ENCODE peak calls at places on chromosome 3, in seven cellular contexts. I is AG04449, S is A549, X is fibroblast of lung, Y is Panc1, Z is WERI-Rb-1, L is IMR-90. D is an unnamed sample.

GRCh38 chr3:149579838-149580542 is 77.8 kb downstream of the WWTR1 start:
- DNase-seq in I (no peak), S (no peak), X (peak; percentile 92), Y (peak; percentile 91), Z (no peak), L (peak; percentile 82), D (no peak)

GRCh38 chr3:56782215-56782614 is 19.5 kb downstream of the ARHGEF3 start:
- DNase-seq in I (no peak), S (no peak), X (no peak), Y (no peak), Z (no peak), L (no peak), D (no peak)

GRCh38 chr3:132405609-132406299 is 11.5 kb upstream of the DNAJC13 start:
- DNase-seq in I (no peak), S (no peak), X (no peak), Y (no peak), Z (no peak), L (no peak), D (no peak)

GRCh38 chr3:128735884-128736283 is 9.9 kb downstream of the RAB7A start:
- DNase-seq in I (no peak), S (no peak), X (no peak), Y (no peak), Z (no peak), L (no peak), D (no peak)

GRCh38 chr3:168989396-168989795 is 674.1 kb downstream of the MECOM start:
- DNase-seq in I (no peak), S (no peak), X (peak; percentile 40), Y (no peak), Z (no peak), L (peak; percentile 20), D (no peak)

GRCh38 chr3:88542916-88543315 is 393.2 kb downstream of the C3orf38 start:
- DNase-seq in I (no peak), S (no peak), X (no peak), Y (no peak), Z (no peak), L (no peak), D (no peak)

GRCh38 chr3:131349454-131349853 is 32.1 kb upstream of the NUDT16 start:
- DNase-seq in I (no peak), S (no peak), X (no peak), Y (no peak), Z (no peak), L (no peak), D (no peak)

GRCh38 chr3:24296441-24297205 is 198.0 kb downstream of the THRB start:
- DNase-seq in I (no peak), S (no peak), X (peak; percentile 14), Y (no peak), Z (no peak), L (peak; percentile 41), D (no peak)

GRCh38 chr3:197889204-197889930 is 60.6 kb upstream of the RPL35A start:
- DNase-seq in I (no peak), S (no peak), X (no peak), Y (no peak), Z (no peak), L (no peak), D (no peak)

GRCh38 chr3:153087595-153088566 is 74.1 kb upstream of the RAP2B start:
- DNase-seq in I (peak; percentile 53), S (no peak), X (peak; percentile 79), Y (no peak), Z (no peak), L (peak; percentile 89), D (no peak)

GRCh38 chr3:125957674-125958510 is 11.1 kb upstream of the ROPN1B start:
- DNase-seq in I (no peak), S (no peak), X (no peak), Y (no peak), Z (no peak), L (no peak), D (no peak)

GRCh38 chr3:113620091-113620490 is 76.4 kb downstream of the USF3 start:
- DNase-seq in I (no peak), S (no peak), X (no peak), Y (no peak), Z (no peak), L (no peak), D (no peak)

GRCh38 chr3:78255403-78255802 is 1215.5 kb downstream of the ROBO2 start:
- DNase-seq in I (peak; percentile 68), S (no peak), X (peak; percentile 74), Y (no peak), Z (no peak), L (peak; percentile 95), D (no peak)

GRCh38 chr3:170555329-170555728 is 30.5 kb downstream of the SLC7A14 start:
- DNase-seq in I (no peak), S (no peak), X (peak; percentile 47), Y (no peak), Z (no peak), L (peak; percentile 68), D (no peak)

GRCh38 chr3:188455748-188456147 is 301.8 kb downstream of the LPP start:
- DNase-seq in I (no peak), S (no peak), X (no peak), Y (no peak), Z (no peak), L (peak; percentile 14), D (no peak)

GRCh38 chr3:47578119-47578630 is 490 bp downstream of the CSPG5 start:
- DNase-seq in I (no peak), S (peak; percentile 29), X (no peak), Y (no peak), Z (peak; percentile 29), L (no peak), D (peak; percentile 45)

GRCh38 chr3:61381745-61382392 is 130.6 kb upstream of the FHIT start:
- DNase-seq in I (no peak), S (peak; percentile 7), X (peak; percentile 12), Y (no peak), Z (peak; percentile 11), L (peak; percentile 7), D (no peak)

GRCh38 chr3:148366743-148367410 is 330.8 kb upstream of the AGTR1 start:
- DNase-seq in I (no peak), S (peak; percentile 4), X (no peak), Y (no peak), Z (no peak), L (peak; percentile 9), D (no peak)

GRCh38 chr3:29642393-29643033 is 361.6 kb downstream of the RBMS3 start:
- DNase-seq in I (peak; percentile 38), S (no peak), X (peak; percentile 86), Y (no peak), Z (peak; percentile 65), L (peak; percentile 70), D (no peak)

GRCh38 chr3:122092460-122093165 is 37.5 kb downstream of the CD86 start:
- DNase-seq in I (no peak), S (no peak), X (peak; percentile 23), Y (no peak), Z (peak; percentile 14), L (peak; percentile 31), D (no peak)
- TF ChIP-seq CTCF in I (peak; percentile 37), S (no peak), X (peak; percentile 29), Y (peak; percentile 56), Z (peak; percentile 63), L (peak; percentile 40), D (peak; percentile 39)

DNA sequence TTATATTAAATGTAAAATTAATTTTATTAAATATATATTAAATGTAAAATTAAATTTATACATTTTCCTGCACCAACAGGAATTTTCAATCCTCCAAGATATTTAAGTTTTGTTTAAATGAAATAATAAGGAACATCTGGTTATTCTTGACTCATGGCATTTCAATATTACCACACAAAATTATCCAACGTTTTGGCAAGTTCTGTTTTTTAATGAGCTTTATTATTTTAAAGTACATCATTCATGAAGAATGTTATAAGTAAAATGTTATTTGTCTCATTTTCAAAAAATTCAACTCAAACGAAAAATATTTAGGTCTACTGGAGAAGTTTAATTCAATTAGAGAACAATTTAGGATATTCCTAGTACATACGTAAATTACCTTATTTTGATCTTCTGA is 811.4 kb downstream of the NAALADL2 start:
- DNase-seq in I (peak; percentile 40), S (no peak), X (peak; percentile 32), Y (no peak), Z (no peak), L (peak; percentile 76), D (no peak)
- TF ChIP-seq CTCF in I (no peak), S (no peak), X (no peak), Y (no peak), Z (no peak), L (no peak), D (no peak)

GRCh38 chr3:36903119-36903882 is 41.6 kb downstream of the TRANK1 start:
- DNase-seq in I (no peak), S (no peak), X (no peak), Y (no peak), Z (no peak), L (no peak), D (no peak)

GRCh38 chr3:36901588-36901987 is 43.3 kb downstream of the TRANK1 start:
- DNase-seq in I (no peak), S (no peak), X (no peak), Y (no peak), Z (no peak), L (no peak), D (no peak)

GRCh38 chr3:36905545-36905944 is 39.3 kb downstream of the TRANK1 start:
- DNase-seq in I (no peak), S (no peak), X (no peak), Y (no peak), Z (no peak), L (peak; percentile 16), D (no peak)

GRCh38 chr3:36906504-36907149 is 38.2 kb downstream of the TRANK1 start:
- DNase-seq in I (no peak), S (no peak), X (no peak), Y (no peak), Z (no peak), L (peak; percentile 67), D (no peak)

DNA sequence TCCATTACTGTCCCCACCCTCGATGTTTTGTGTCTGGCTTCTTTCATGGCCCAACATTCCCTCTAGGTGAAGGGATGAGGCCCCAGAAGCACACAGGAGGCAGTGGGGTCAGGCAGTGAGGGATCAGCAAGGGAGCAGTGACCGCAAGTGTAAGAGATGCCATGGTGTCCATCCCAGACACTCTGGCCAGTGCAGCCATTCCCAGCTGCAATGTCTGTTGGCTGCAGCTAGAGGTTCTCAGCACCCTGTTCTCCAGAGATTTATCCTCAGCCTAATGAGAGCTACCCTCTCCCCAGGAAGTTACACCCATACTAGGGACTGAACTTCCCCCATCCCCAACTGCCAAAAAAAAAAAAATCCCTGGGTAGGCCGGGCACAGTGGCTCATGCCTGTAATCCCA is 40.2 kb downstream of the TRANK1 start:
- DNase-seq in I (no peak), S (no peak), X (peak; percentile 24), Y (no peak), Z (peak; percentile 23), L (peak; percentile 36), D (no peak)
- TF ChIP-seq CTCF in I (peak; percentile 26), S (peak; percentile 29), X (peak; percentile 68), Y (peak; percentile 70), Z (peak; percentile 76), L (peak; percentile 57), D (peak; percentile 28)

GRCh38 chr3:122921791-122922651 is 105.5 kb downstream of the SEMA5B start:
- DNase-seq in I (no peak), S (peak; percentile 18), X (no peak), Y (no peak), Z (no peak), L (no peak), D (no peak)
- TF ChIP-seq CTCF in I (no peak), S (no peak), X (no peak), Y (no peak), Z (no peak), L (no peak), D (peak; percentile 38)